ENCODE peak calls at places on chromosomes 16 and 17, in six cellular contexts. W, C, H, U, A and Y are unnamed samples.
A peak's percentile ranks its signal among the peaks of the same experiment; 100 is the strongest.

GRCh38 chr16:85300451-85300968 is 188.2 kb upstream of the CIBAR2 start:
- DNase-seq in W (no peak), C (no peak), H (no peak), U (no peak), A (no peak), Y (no peak)

GRCh38 chr17:80101946-80102706 is 745 bp downstream of the GAA start:
- DNase-seq in W (peak; percentile 77), C (no peak), H (peak; percentile 38), U (peak; percentile 30), A (no peak), Y (peak; percentile 28)

GRCh38 chr17:59027750-59028149 is 78.9 kb downstream of the TRIM37 start:
- DNase-seq in W (no peak), C (no peak), H (no peak), U (no peak), A (no peak), Y (no peak)

GRCh38 chr17:74271281-74271680 is 2.8 kb upstream of the DNAI2 start:
- DNase-seq in W (no peak), C (no peak), H (no peak), U (no peak), A (no peak), Y (no peak)

GRCh38 chr17:71632328-71632727 is 488.5 kb upstream of the SOX9 start:
- DNase-seq in W (peak; percentile 41), C (no peak), H (no peak), U (no peak), A (no peak), Y (no peak)

GRCh38 chr17:65530158-65530984 is 31.1 kb downstream of the AXIN2 start:
- DNase-seq in W (no peak), C (no peak), H (no peak), U (no peak), A (no peak), Y (no peak)

GRCh38 chr17:81713556-81714411 is 1.7 kb downstream of the SLC25A10 start:
- DNase-seq in W (no peak), C (no peak), H (no peak), U (peak; percentile 74), A (peak; percentile 70), Y (no peak)

GRCh38 chr17:75622071-75622470 is 11.2 kb upstream of the SMIM5 start:
- DNase-seq in W (peak; percentile 3), C (no peak), H (no peak), U (no peak), A (no peak), Y (no peak)

GRCh38 chr17:37218849-37219248 is 156.9 kb upstream of the C17orf78 start:
- DNase-seq in W (no peak), C (no peak), H (no peak), U (no peak), A (no peak), Y (no peak)

GRCh38 chr17:37219876-37220608 is 155.7 kb upstream of the C17orf78 start:
- DNase-seq in W (no peak), C (no peak), H (no peak), U (no peak), A (no peak), Y (no peak)

GRCh38 chr17:37225458-37225857 is 150.3 kb upstream of the C17orf78 start:
- DNase-seq in W (no peak), C (no peak), H (no peak), U (no peak), A (no peak), Y (no peak)

GRCh38 chr17:37221865-37222264 is 153.9 kb upstream of the C17orf78 start:
- DNase-seq in W (no peak), C (no peak), H (no peak), U (no peak), A (no peak), Y (no peak)

DNA sequence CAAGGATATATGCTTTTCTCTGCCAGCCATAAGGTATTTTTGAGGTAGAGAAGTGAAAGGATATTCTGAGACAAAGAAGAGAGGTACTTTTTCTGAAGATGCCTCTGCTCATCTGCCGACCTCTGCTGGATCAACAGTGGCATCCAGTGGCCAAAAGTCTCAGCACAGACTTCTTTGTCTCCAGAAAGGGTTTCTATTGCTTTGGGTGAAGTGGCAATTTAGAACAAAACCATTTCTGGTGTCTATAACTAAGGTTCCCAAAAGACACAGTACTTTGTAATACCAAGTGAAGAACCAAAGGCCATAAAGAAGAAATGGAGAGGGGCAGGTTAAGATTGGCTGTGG is 155.2 kb upstream of the C17orf78 start:
- DNase-seq in W (peak; percentile 54), C (no peak), H (no peak), U (no peak), A (no peak), Y (peak; percentile 6)
- TF ChIP-seq BHLHE40 in W (no peak), C (no peak), H (no peak), U (no peak), A (no peak), Y (no peak)

GRCh38 chr16:59973966-59974365 is 1239.8 kb upstream of the GOT2 start:
- DNase-seq in W (no peak), C (no peak), H (no peak), U (no peak), A (no peak), Y (no peak)
- TF ChIP-seq BHLHE40 in W (no peak), C (no peak), H (no peak), U (no peak), A (no peak), Y (no peak)

GRCh38 chr17:5516060-5516792 is 29.9 kb downstream of the MIS12 start:
- DNase-seq in W (peak; percentile 100), C (no peak), H (peak; percentile 84), U (peak; percentile 93), A (peak; percentile 15), Y (no peak)
- TF ChIP-seq BHLHE40 in W (peak; percentile 71), C (no peak), H (no peak), U (peak; percentile 27), A (no peak), Y (no peak)

DNA sequence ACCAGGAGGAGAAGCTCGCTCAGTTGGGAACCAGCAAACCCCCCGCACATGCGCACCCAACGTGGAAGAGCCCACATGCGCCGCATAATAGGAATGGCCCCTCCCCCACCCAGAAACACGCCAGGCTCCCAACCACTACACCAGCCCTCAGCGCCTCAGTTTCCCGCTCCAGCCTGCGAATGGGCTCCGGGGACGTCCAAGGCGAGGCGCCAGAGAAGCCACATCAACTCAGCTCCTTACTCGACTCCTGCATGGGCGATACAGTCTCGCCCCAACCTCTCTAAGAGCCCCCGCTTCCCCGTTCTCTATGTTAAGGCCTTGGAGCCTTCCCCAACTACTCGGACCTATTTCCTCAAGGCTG is 503 bp downstream of the SRSF1 start:
- DNase-seq in W (peak; percentile 71), C (no peak), H (peak; percentile 59), U (peak; percentile 77), A (peak; percentile 63), Y (peak; percentile 65)
- TF ChIP-seq BHLHE40 in W (no peak), C (no peak), H (no peak), U (no peak), A (peak; percentile 8), Y (no peak)

GRCh38 chr16:87076331-87076949 is 240.8 kb downstream of the C16orf95 start:
- DNase-seq in W (no peak), C (no peak), H (no peak), U (no peak), A (no peak), Y (no peak)

GRCh38 chr16:87076950-87077749 is 240.0 kb downstream of the C16orf95 start:
- DNase-seq in W (peak; percentile 55), C (no peak), H (peak; percentile 26), U (peak; percentile 63), A (peak; percentile 56), Y (peak; percentile 79)

GRCh38 chr16:87077750-87078127 is 239.5 kb downstream of the C16orf95 start:
- DNase-seq in W (no peak), C (no peak), H (no peak), U (no peak), A (no peak), Y (no peak)

GRCh38 chr16:87085441-87085840 is 231.8 kb downstream of the C16orf95 start:
- DNase-seq in W (no peak), C (no peak), H (no peak), U (no peak), A (no peak), Y (no peak)

DNA sequence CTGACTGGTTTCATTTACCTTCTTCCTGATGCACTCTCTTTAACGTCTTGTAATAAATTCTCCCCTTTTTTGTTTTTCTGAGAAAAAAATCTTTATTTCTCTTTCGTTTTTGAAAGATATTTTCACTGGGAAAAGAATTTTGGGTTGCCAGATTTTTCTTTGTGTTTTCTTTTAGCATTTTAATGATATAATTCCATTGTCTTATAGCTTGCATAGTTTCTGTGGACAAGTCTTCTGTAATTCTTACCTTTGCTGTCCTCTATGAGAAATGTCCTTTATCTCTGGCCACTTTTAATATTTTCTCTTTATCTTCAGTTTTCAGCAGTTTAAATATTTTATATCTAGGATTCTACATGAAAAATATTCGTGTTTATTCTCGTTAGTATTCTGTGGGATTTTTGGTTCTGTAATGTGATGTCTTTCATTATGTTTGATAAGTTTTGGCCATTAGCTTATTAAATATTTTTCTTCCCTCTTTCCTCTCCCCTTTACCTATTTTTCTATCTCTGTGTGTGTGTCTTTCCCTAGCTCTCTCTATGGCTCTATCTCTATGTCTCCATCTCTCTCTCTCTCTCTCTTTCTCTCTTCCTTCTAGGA is 236.5 kb downstream of the C16orf95 start:
- DNase-seq in W (no peak), C (no peak), H (no peak), U (no peak), A (no peak), Y (no peak)
- TF ChIP-seq BHLHE40 in W (no peak), C (no peak), H (no peak), U (no peak), A (no peak), Y (no peak)

DNA sequence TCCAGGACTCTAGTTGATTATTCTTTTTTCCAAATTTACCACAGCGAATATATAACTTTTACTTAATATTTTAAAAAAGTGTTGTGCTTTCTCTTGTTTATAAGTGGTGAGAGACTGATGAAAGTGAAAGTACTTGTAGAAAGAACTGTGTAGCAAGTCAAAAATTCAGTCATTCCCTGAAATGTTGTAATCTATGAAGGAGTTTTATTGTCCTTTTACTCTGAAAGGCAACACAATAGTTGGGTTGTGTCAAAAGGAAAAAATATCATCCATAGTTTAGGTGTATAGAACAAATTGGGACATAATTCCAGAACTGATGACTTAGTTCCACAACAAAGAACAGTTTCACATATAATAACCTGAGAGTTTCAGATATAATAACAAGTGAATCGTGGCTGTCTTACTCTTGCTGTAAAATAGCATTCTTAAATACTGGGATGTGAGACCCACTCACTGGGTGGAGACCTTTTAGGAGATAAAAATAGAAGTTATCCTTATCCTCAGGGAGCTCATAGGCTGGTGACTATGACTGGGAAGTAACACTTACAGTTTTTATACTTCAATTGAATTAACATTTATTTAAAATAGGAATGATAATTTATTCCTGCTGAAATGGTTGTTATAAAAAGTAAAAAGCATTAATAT is 20.6 kb downstream of the CYB5B start:
- DNase-seq in W (peak; percentile 45), C (no peak), H (no peak), U (no peak), A (no peak), Y (no peak)
- TF ChIP-seq BHLHE40 in W (no peak), C (no peak), H (no peak), U (no peak), A (no peak), Y (no peak)

DNA sequence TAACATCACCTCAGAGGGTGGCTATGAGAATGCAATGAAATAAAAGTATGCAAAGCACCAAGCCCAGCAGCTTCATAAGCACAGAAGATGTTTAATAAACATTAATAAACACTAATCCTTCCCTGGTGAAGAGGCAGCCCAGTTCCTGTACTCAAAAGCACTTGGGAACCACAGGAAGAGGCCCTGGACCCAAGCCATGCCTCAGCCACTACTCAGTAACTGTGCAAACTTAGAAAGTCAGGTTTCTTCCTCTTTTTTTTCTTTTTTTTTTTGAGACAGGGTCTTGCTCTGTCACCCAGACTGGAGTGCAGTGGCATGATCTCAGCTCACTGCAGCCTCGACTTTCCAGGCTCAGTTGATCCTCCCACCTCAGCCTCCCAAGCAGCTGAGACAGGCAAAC is 5.3 kb downstream of the ARHGAP17 start:
- DNase-seq in W (peak; percentile 57), C (no peak), H (no peak), U (no peak), A (no peak), Y (no peak)
- TF ChIP-seq BHLHE40 in W (no peak), C (no peak), H (no peak), U (no peak), A (no peak), Y (no peak)